ENCODE peak calls at places on chromosomes 13 and 19, in ten cellular contexts. One of them, this sample, is unnamed.

GRCh38 chr19:6220385-6221191 is 59.2 kb downstream of the MLLT1 start:
- DNase-seq in heart left ventricle: peak; percentile 75
- DNase-seq in lower leg skin: peak; percentile 94
- DNase-seq in GM12892: no peak
- DNase-seq in stomach: no peak
- DNase-seq in IMR-90: peak; percentile 64
- DNase-seq in body of pancreas: peak; percentile 33
- DNase-seq in H1: no peak
- DNase-seq in testis: peak; percentile 71
- DNase-seq in Peyer's patch: peak; percentile 70
- DNase-seq in this sample: no peak

GRCh38 chr13:47463726-47464125 is 537.3 kb downstream of the SUCLA2 start:
- DNase-seq in heart left ventricle: no peak
- DNase-seq in lower leg skin: no peak
- DNase-seq in GM12892: no peak
- DNase-seq in stomach: no peak
- DNase-seq in IMR-90: peak; percentile 69
- DNase-seq in body of pancreas: no peak
- DNase-seq in H1: no peak
- DNase-seq in testis: no peak
- DNase-seq in Peyer's patch: no peak
- DNase-seq in this sample: no peak

GRCh38 chr13:29722415-29722814 is 126.9 kb upstream of the SLC7A1 start:
- DNase-seq in heart left ventricle: no peak
- DNase-seq in lower leg skin: no peak
- DNase-seq in GM12892: no peak
- DNase-seq in stomach: no peak
- DNase-seq in IMR-90: no peak
- DNase-seq in body of pancreas: no peak
- DNase-seq in H1: no peak
- DNase-seq in testis: no peak
- DNase-seq in Peyer's patch: no peak
- DNase-seq in this sample: no peak

GRCh38 chr19:44447864-44448674 is at the start of gene ZNF229:
- DNase-seq in heart left ventricle: peak; percentile 89
- DNase-seq in lower leg skin: peak; percentile 90
- DNase-seq in GM12892: no peak
- DNase-seq in stomach: peak; percentile 86
- DNase-seq in IMR-90: peak; percentile 94
- DNase-seq in body of pancreas: peak; percentile 93
- DNase-seq in H1: peak; percentile 86
- DNase-seq in testis: peak; percentile 98
- DNase-seq in Peyer's patch: peak; percentile 88
- DNase-seq in this sample: no peak

GRCh38 chr19:52170863-52171320 is 529 bp downstream of the ZNF836 start:
- DNase-seq in heart left ventricle: no peak
- DNase-seq in lower leg skin: peak; percentile 86
- DNase-seq in GM12892: peak; percentile 23
- DNase-seq in stomach: no peak
- DNase-seq in IMR-90: no peak
- DNase-seq in body of pancreas: peak; percentile 23
- DNase-seq in H1: no peak
- DNase-seq in testis: peak; percentile 24
- DNase-seq in Peyer's patch: no peak
- DNase-seq in this sample: peak; percentile 12

GRCh38 chr19:16760990-16761389 is 41.3 kb downstream of the NWD1 start:
- DNase-seq in heart left ventricle: no peak
- DNase-seq in lower leg skin: no peak
- DNase-seq in GM12892: no peak
- DNase-seq in stomach: no peak
- DNase-seq in IMR-90: no peak
- DNase-seq in body of pancreas: no peak
- DNase-seq in H1: no peak
- DNase-seq in testis: no peak
- DNase-seq in Peyer's patch: no peak
- DNase-seq in this sample: no peak

GRCh38 chr13:36885901-36886300 is 34.1 kb downstream of the SMAD9 start:
- DNase-seq in heart left ventricle: no peak
- DNase-seq in lower leg skin: no peak
- DNase-seq in GM12892: no peak
- DNase-seq in stomach: no peak
- DNase-seq in IMR-90: no peak
- DNase-seq in body of pancreas: no peak
- DNase-seq in H1: no peak
- DNase-seq in testis: no peak
- DNase-seq in Peyer's patch: no peak
- DNase-seq in this sample: no peak

GRCh38 chr19:29887498-29887897 is 54.5 kb upstream of the URI1 start:
- DNase-seq in heart left ventricle: no peak
- DNase-seq in lower leg skin: peak; percentile 58
- DNase-seq in GM12892: no peak
- DNase-seq in stomach: peak; percentile 17
- DNase-seq in IMR-90: peak; percentile 10
- DNase-seq in body of pancreas: no peak
- DNase-seq in H1: no peak
- DNase-seq in testis: peak; percentile 25
- DNase-seq in Peyer's patch: peak; percentile 39
- DNase-seq in this sample: no peak

GRCh38 chr13:73081256-73081915 is 22.6 kb downstream of the KLF5 start:
- DNase-seq in heart left ventricle: no peak
- DNase-seq in lower leg skin: no peak
- DNase-seq in GM12892: no peak
- DNase-seq in stomach: no peak
- DNase-seq in IMR-90: no peak
- DNase-seq in body of pancreas: no peak
- DNase-seq in H1: no peak
- DNase-seq in testis: no peak
- DNase-seq in Peyer's patch: no peak
- DNase-seq in this sample: no peak

GRCh38 chr19:14519860-14520407 is 1.7 kb upstream of the DNAJB1 start:
- DNase-seq in heart left ventricle: no peak
- DNase-seq in lower leg skin: no peak
- DNase-seq in GM12892: no peak
- DNase-seq in stomach: peak; percentile 57
- DNase-seq in IMR-90: peak; percentile 88
- DNase-seq in body of pancreas: peak; percentile 40
- DNase-seq in H1: no peak
- DNase-seq in testis: peak; percentile 76
- DNase-seq in Peyer's patch: no peak
- DNase-seq in this sample: peak; percentile 83

GRCh38 chr13:44237276-44237767 is 136.3 kb upstream of the SERP2 start:
- DNase-seq in heart left ventricle: no peak
- DNase-seq in lower leg skin: peak; percentile 91
- DNase-seq in GM12892: peak; percentile 29
- DNase-seq in stomach: no peak
- DNase-seq in IMR-90: peak; percentile 98
- DNase-seq in body of pancreas: peak; percentile 36
- DNase-seq in H1: no peak
- DNase-seq in testis: peak; percentile 79
- DNase-seq in Peyer's patch: peak; percentile 69
- DNase-seq in this sample: no peak

GRCh38 chr13:84417426-84417825 is 535.2 kb upstream of the SLITRK1 start:
- DNase-seq in heart left ventricle: no peak
- DNase-seq in lower leg skin: no peak
- DNase-seq in GM12892: no peak
- DNase-seq in stomach: no peak
- DNase-seq in IMR-90: no peak
- DNase-seq in body of pancreas: no peak
- DNase-seq in H1: no peak
- DNase-seq in testis: no peak
- DNase-seq in Peyer's patch: no peak
- DNase-seq in this sample: no peak

GRCh38 chr19:3171894-3172679 is 6.5 kb upstream of the S1PR4 start:
- DNase-seq in heart left ventricle: no peak
- DNase-seq in lower leg skin: no peak
- DNase-seq in GM12892: no peak
- DNase-seq in stomach: no peak
- DNase-seq in IMR-90: no peak
- DNase-seq in body of pancreas: no peak
- DNase-seq in H1: no peak
- DNase-seq in testis: no peak
- DNase-seq in Peyer's patch: no peak
- DNase-seq in this sample: peak; percentile 54

GRCh38 chr19:290539-291521 is at the start of gene PLPP2:
- DNase-seq in heart left ventricle: peak; percentile 63
- DNase-seq in lower leg skin: peak; percentile 91
- DNase-seq in GM12892: no peak
- DNase-seq in stomach: peak; percentile 93
- DNase-seq in IMR-90: no peak
- DNase-seq in body of pancreas: peak; percentile 83
- DNase-seq in H1: peak; percentile 85
- DNase-seq in testis: peak; percentile 14
- DNase-seq in Peyer's patch: peak; percentile 62
- DNase-seq in this sample: peak; percentile 73
- TF ChIP-seq POLR2A in heart left ventricle: no peak
- TF ChIP-seq POLR2A in lower leg skin: no peak
- TF ChIP-seq POLR2A in GM12892: no peak
- TF ChIP-seq POLR2A in stomach: no peak
- TF ChIP-seq POLR2A in IMR-90: no peak
- TF ChIP-seq POLR2A in body of pancreas: peak; percentile 35
- TF ChIP-seq POLR2A in H1: peak; percentile 63
- TF ChIP-seq POLR2A in testis: no peak
- TF ChIP-seq POLR2A in Peyer's patch: peak; percentile 11
- TF ChIP-seq POLR2A in this sample: peak; percentile 42

GRCh38 chr13:20772401-20773131 is 1.2 kb downstream of the EEF1AKMT1 start:
- DNase-seq in heart left ventricle: no peak
- DNase-seq in lower leg skin: no peak
- DNase-seq in GM12892: no peak
- DNase-seq in stomach: no peak
- DNase-seq in IMR-90: peak; percentile 1
- DNase-seq in body of pancreas: no peak
- DNase-seq in H1: no peak
- DNase-seq in testis: no peak
- DNase-seq in Peyer's patch: no peak
- DNase-seq in this sample: no peak

GRCh38 chr13:20769834-20770233 is 3.9 kb downstream of the EEF1AKMT1 start:
- DNase-seq in heart left ventricle: no peak
- DNase-seq in lower leg skin: no peak
- DNase-seq in GM12892: no peak
- DNase-seq in stomach: no peak
- DNase-seq in IMR-90: no peak
- DNase-seq in body of pancreas: no peak
- DNase-seq in H1: no peak
- DNase-seq in testis: no peak
- DNase-seq in Peyer's patch: no peak
- DNase-seq in this sample: no peak

GRCh38 chr13:20767309-20767943 is 6.3 kb downstream of the EEF1AKMT1 start:
- DNase-seq in heart left ventricle: no peak
- DNase-seq in lower leg skin: no peak
- DNase-seq in GM12892: no peak
- DNase-seq in stomach: no peak
- DNase-seq in IMR-90: no peak
- DNase-seq in body of pancreas: no peak
- DNase-seq in H1: no peak
- DNase-seq in testis: no peak
- DNase-seq in Peyer's patch: no peak
- DNase-seq in this sample: no peak

GRCh38 chr13:20773194-20774080 is at the start of gene EEF1AKMT1:
- DNase-seq in heart left ventricle: peak; percentile 98
- DNase-seq in lower leg skin: peak; percentile 99
- DNase-seq in GM12892: peak; percentile 62
- DNase-seq in stomach: peak; percentile 95
- DNase-seq in IMR-90: peak; percentile 91
- DNase-seq in body of pancreas: peak; percentile 95
- DNase-seq in H1: peak; percentile 79
- DNase-seq in testis: peak; percentile 93
- DNase-seq in Peyer's patch: peak; percentile 96
- DNase-seq in this sample: peak; percentile 68

GRCh38 chr13:20769091-20769490 is 4.7 kb downstream of the EEF1AKMT1 start:
- DNase-seq in heart left ventricle: no peak
- DNase-seq in lower leg skin: no peak
- DNase-seq in GM12892: no peak
- DNase-seq in stomach: no peak
- DNase-seq in IMR-90: no peak
- DNase-seq in body of pancreas: no peak
- DNase-seq in H1: no peak
- DNase-seq in testis: no peak
- DNase-seq in Peyer's patch: no peak
- DNase-seq in this sample: no peak
- TF ChIP-seq POLR2A in heart left ventricle: no peak
- TF ChIP-seq POLR2A in lower leg skin: no peak
- TF ChIP-seq POLR2A in GM12892: no peak
- TF ChIP-seq POLR2A in stomach: no peak
- TF ChIP-seq POLR2A in IMR-90: no peak
- TF ChIP-seq POLR2A in body of pancreas: no peak
- TF ChIP-seq POLR2A in H1: no peak
- TF ChIP-seq POLR2A in testis: no peak
- TF ChIP-seq POLR2A in Peyer's patch: no peak
- TF ChIP-seq POLR2A in this sample: no peak

GRCh38 chr19:1830978-1831377 is 17.3 kb downstream of the REXO1 start:
- DNase-seq in heart left ventricle: no peak
- DNase-seq in lower leg skin: no peak
- DNase-seq in GM12892: no peak
- DNase-seq in stomach: no peak
- DNase-seq in IMR-90: no peak
- DNase-seq in body of pancreas: no peak
- DNase-seq in H1: no peak
- DNase-seq in testis: no peak
- DNase-seq in Peyer's patch: no peak
- DNase-seq in this sample: no peak

GRCh38 chr19:1836458-1837221 is 11.6 kb downstream of the REXO1 start:
- DNase-seq in heart left ventricle: no peak
- DNase-seq in lower leg skin: no peak
- DNase-seq in GM12892: no peak
- DNase-seq in stomach: no peak
- DNase-seq in IMR-90: no peak
- DNase-seq in body of pancreas: no peak
- DNase-seq in H1: no peak
- DNase-seq in testis: no peak
- DNase-seq in Peyer's patch: no peak
- DNase-seq in this sample: no peak

GRCh38 chr19:1830568-1830967 is 17.7 kb downstream of the REXO1 start:
- DNase-seq in heart left ventricle: no peak
- DNase-seq in lower leg skin: no peak
- DNase-seq in GM12892: no peak
- DNase-seq in stomach: no peak
- DNase-seq in IMR-90: no peak
- DNase-seq in body of pancreas: no peak
- DNase-seq in H1: no peak
- DNase-seq in testis: no peak
- DNase-seq in Peyer's patch: no peak
- DNase-seq in this sample: no peak

GRCh38 chr19:1832046-1832663 is 16.1 kb downstream of the REXO1 start:
- DNase-seq in heart left ventricle: no peak
- DNase-seq in lower leg skin: no peak
- DNase-seq in GM12892: no peak
- DNase-seq in stomach: no peak
- DNase-seq in IMR-90: no peak
- DNase-seq in body of pancreas: no peak
- DNase-seq in H1: no peak
- DNase-seq in testis: no peak
- DNase-seq in Peyer's patch: no peak
- DNase-seq in this sample: no peak

GRCh38 chr19:1833540-1833939 is 14.7 kb downstream of the REXO1 start:
- DNase-seq in heart left ventricle: no peak
- DNase-seq in lower leg skin: no peak
- DNase-seq in GM12892: no peak
- DNase-seq in stomach: no peak
- DNase-seq in IMR-90: no peak
- DNase-seq in body of pancreas: no peak
- DNase-seq in H1: no peak
- DNase-seq in testis: peak; percentile 93
- DNase-seq in Peyer's patch: no peak
- DNase-seq in this sample: no peak
- TF ChIP-seq POLR2A in heart left ventricle: no peak
- TF ChIP-seq POLR2A in lower leg skin: no peak
- TF ChIP-seq POLR2A in GM12892: no peak
- TF ChIP-seq POLR2A in stomach: no peak
- TF ChIP-seq POLR2A in IMR-90: no peak
- TF ChIP-seq POLR2A in body of pancreas: no peak
- TF ChIP-seq POLR2A in H1: no peak
- TF ChIP-seq POLR2A in testis: no peak
- TF ChIP-seq POLR2A in Peyer's patch: no peak
- TF ChIP-seq POLR2A in this sample: no peak

GRCh38 chr13:27242642-27243185 is 8.6 kb upstream of the RPL21 start:
- DNase-seq in heart left ventricle: no peak
- DNase-seq in lower leg skin: no peak
- DNase-seq in GM12892: no peak
- DNase-seq in stomach: no peak
- DNase-seq in IMR-90: no peak
- DNase-seq in body of pancreas: no peak
- DNase-seq in H1: no peak
- DNase-seq in testis: no peak
- DNase-seq in Peyer's patch: no peak
- DNase-seq in this sample: no peak
- TF ChIP-seq POLR2A in heart left ventricle: no peak
- TF ChIP-seq POLR2A in lower leg skin: no peak
- TF ChIP-seq POLR2A in GM12892: no peak
- TF ChIP-seq POLR2A in stomach: no peak
- TF ChIP-seq POLR2A in IMR-90: no peak
- TF ChIP-seq POLR2A in body of pancreas: no peak
- TF ChIP-seq POLR2A in H1: no peak
- TF ChIP-seq POLR2A in testis: no peak
- TF ChIP-seq POLR2A in Peyer's patch: no peak
- TF ChIP-seq POLR2A in this sample: no peak